ENCODE peak calls at places on chromosome 1, in seven cellular contexts. U, Y, F, N, W, B and E are unnamed samples.
A peak's percentile ranks its signal among the peaks of the same experiment; 100 is the strongest.

GRCh38 chr1:184693011-184693410 is 61.6 kb downstream of the EDEM3 start:
- DNase-seq in W (no peak), F (no peak), U (no peak), Y (no peak), N (no peak), B (no peak), E (no peak)

GRCh38 chr1:88646852-88647645 is 37.0 kb upstream of the PKN2 start:
- DNase-seq in N (no peak), U (peak; percentile 48), Y (no peak), B (no peak), W (no peak), F (no peak), E (no peak)

GRCh38 chr1:2373551-2374259 is 17.6 kb downstream of the MORN1 start:
- DNase-seq in W (no peak), N (no peak), F (no peak), U (peak; percentile 39), Y (no peak), B (no peak), E (peak; percentile 61)

GRCh38 chr1:68116643-68117235 is 66.3 kb upstream of the DIRAS3 start:
- DNase-seq in F (peak; percentile 59), W (peak; percentile 18), N (peak; percentile 5), Y (peak; percentile 52), B (peak; percentile 53), U (peak; percentile 52), E (no peak)

GRCh38 chr1:46183119-46183842 is 7.0 kb upstream of the P3R3URF start:
- DNase-seq in U (peak; percentile 95), Y (peak; percentile 99), F (peak; percentile 99), W (no peak), N (no peak), B (no peak), E (peak; percentile 98)

GRCh38 chr1:1306070-1306660 is 1.6 kb downstream of the ACAP3 start:
- DNase-seq in Y (peak; percentile 51), N (no peak), W (no peak), F (peak; percentile 66), U (no peak), B (no peak), E (no peak)

GRCh38 chr1:92329356-92330129 is 30.7 kb downstream of the RPAP2 start:
- DNase-seq in W (no peak), F (peak; percentile 39), U (no peak), Y (peak; percentile 91), N (no peak), B (no peak), E (peak; percentile 81)

GRCh38 chr1:48190893-48191292 is 31.6 kb upstream of the SLC5A9 start:
- DNase-seq in B (no peak), F (no peak), W (no peak), U (no peak), N (no peak), Y (no peak), E (no peak)

GRCh38 chr1:204971700-204972336 is 71.2 kb upstream of the CNTN2 start:
- DNase-seq in Y (peak; percentile 76), W (no peak), B (no peak), U (no peak), N (no peak), F (peak; percentile 95), E (no peak)

GRCh38 chr1:115062542-115063004 is 26.7 kb downstream of the TSPAN2 start:
- DNase-seq in U (no peak), N (no peak), Y (peak; percentile 99), F (peak; percentile 22), B (peak; percentile 96), W (peak; percentile 83), E (peak; percentile 84)